ENCODE peak calls at places on chromosomes 16 and 17, in nine cellular contexts. H is HepG2, W is K562, E is transverse colon, M is sigmoid colon, F is H1, L is prostate gland, Y is breast epithelium, B is stomach. K is an unnamed sample.

GRCh38 chr16:46673320-46674013 is 15.5 kb downstream of the VPS35 start:
- DNase-seq in H (peak; percentile 79), W (peak; percentile 82), E (peak; percentile 29), M (no peak), F (peak; percentile 58), L (peak; percentile 25), Y (no peak), B (peak; percentile 59), K (no peak)

GRCh38 chr16:66515543-66516171 is 34.3 kb downstream of the TK2 start:
- DNase-seq in H (no peak), W (peak; percentile 56), E (no peak), M (peak; percentile 67), F (peak; percentile 60), L (no peak), Y (no peak), B (no peak), K (no peak)

GRCh38 chr16:85520853-85521736 is 92.0 kb upstream of the GSE1 start:
- DNase-seq in H (peak; percentile 71), W (no peak), E (peak; percentile 91), M (peak; percentile 64), F (no peak), L (peak; percentile 93), Y (peak; percentile 93), B (peak; percentile 97), K (no peak)

GRCh38 chr16:81431554-81432353 is 12.9 kb upstream of the CMIP start:
- DNase-seq in H (peak; percentile 90), W (peak; percentile 38), E (no peak), M (peak; percentile 78), F (no peak), L (no peak), Y (no peak), B (no peak), K (no peak)

GRCh38 chr17:76371656-76372628 is 12.5 kb upstream of the SPHK1 start:
- DNase-seq in H (no peak), W (no peak), E (no peak), M (no peak), F (no peak), L (no peak), Y (no peak), B (no peak), K (no peak)

GRCh38 chr17:28008526-28008925 is 34.0 kb upstream of the NLK start:
- DNase-seq in H (peak; percentile 16), W (peak; percentile 77), E (peak; percentile 38), M (no peak), F (peak; percentile 84), L (peak; percentile 10), Y (no peak), B (peak; percentile 46), K (no peak)

GRCh38 chr17:1216209-1216937 is 36.6 kb upstream of the ABR start:
- DNase-seq in H (no peak), W (no peak), E (no peak), M (no peak), F (no peak), L (no peak), Y (no peak), B (no peak), K (peak; percentile 85)

GRCh38 chr16:63592852-63593251 is 1529.0 kb downstream of the CDH11 start:
- DNase-seq in H (no peak), W (no peak), E (no peak), M (no peak), F (no peak), L (no peak), Y (no peak), B (no peak), K (no peak)

GRCh38 chr16:20850981-20851380 is 44.7 kb downstream of the REXO5 start:
- DNase-seq in H (no peak), W (no peak), E (no peak), M (no peak), F (no peak), L (no peak), Y (no peak), B (no peak), K (no peak)

GRCh38 chr16:69865701-69866100 is 85.4 kb upstream of the CLEC18A start:
- DNase-seq in H (peak; percentile 24), W (peak; percentile 92), E (no peak), M (no peak), F (no peak), L (no peak), Y (no peak), B (peak; percentile 51), K (no peak)

GRCh38 chr17:45020354-45021138 is 30.9 kb downstream of the DCAKD start:
- DNase-seq in H (no peak), W (no peak), E (peak; percentile 34), M (peak; percentile 76), F (peak; percentile 69), L (peak; percentile 33), Y (peak; percentile 49), B (peak; percentile 45), K (no peak)

GRCh38 chr16:85847036-85847435 is 47.5 kb downstream of the COX4I1 start:
- DNase-seq in H (no peak), W (no peak), E (no peak), M (peak; percentile 34), F (no peak), L (no peak), Y (no peak), B (no peak), K (no peak)

GRCh38 chr17:65449495-65449894 is 112.0 kb downstream of the AXIN2 start:
- DNase-seq in H (no peak), W (no peak), E (no peak), M (no peak), F (no peak), L (no peak), Y (no peak), B (no peak), K (no peak)

GRCh38 chr16:50279142-50279865 is 13.0 kb downstream of the ADCY7 start:
- DNase-seq in H (no peak), W (peak; percentile 85), E (peak; percentile 68), M (peak; percentile 83), F (no peak), L (no peak), Y (peak; percentile 30), B (peak; percentile 45), K (peak; percentile 89)

GRCh38 chr16:71474864-71475263 is 12.8 kb upstream of the ZNF23 start:
- DNase-seq in H (no peak), W (no peak), E (no peak), M (no peak), F (no peak), L (no peak), Y (no peak), B (no peak), K (no peak)

GRCh38 chr17:44220211-44221071 is 966 bp upstream of the UBTF start:
- DNase-seq in H (no peak), W (peak; percentile 56), E (peak; percentile 42), M (peak; percentile 77), F (peak; percentile 72), L (peak; percentile 40), Y (no peak), B (peak; percentile 52), K (peak; percentile 92)

GRCh38 chr17:40547079-40547784 is 18.0 kb downstream of the CCR7 start:
- DNase-seq in H (no peak), W (no peak), E (peak; percentile 13), M (peak; percentile 65), F (no peak), L (peak; percentile 90), Y (peak; percentile 88), B (peak; percentile 19), K (peak; percentile 89)

GRCh38 chr17:42394838-42395237 is 6.6 kb upstream of the STAT3 start:
- DNase-seq in H (no peak), W (no peak), E (no peak), M (peak; percentile 56), F (no peak), L (no peak), Y (no peak), B (no peak), K (no peak)

GRCh38 chr17:4498461-4499397 is at the start of gene SPNS2:
- DNase-seq in H (no peak), W (peak; percentile 59), E (peak; percentile 68), M (no peak), F (peak; percentile 85), L (peak; percentile 50), Y (no peak), B (peak; percentile 83), K (peak; percentile 91)
- TF ChIP-seq POLR2A in H (no peak), W (no peak), E (no peak), M (no peak), F (no peak), L (peak; percentile 31), Y (no peak), B (no peak), K (no peak)

GRCh38 chr17:15651001-15651582 is 31.6 kb upstream of the FBXW10B start:
- DNase-seq in H (no peak), W (no peak), E (peak; percentile 17), M (peak; percentile 69), F (no peak), L (no peak), Y (no peak), B (no peak), K (no peak)
- H3K4me3 ChIP-seq in H (no peak overlapping the region), W (peak overlapping the region; percentile 14), E (peak overlapping the region; percentile 3), M (peak overlapping the region; percentile 51), F (peak overlapping the region; percentile 8), L (peak overlapping the region; percentile 20), Y (peak overlapping the region; percentile 48), B (peak overlapping the region; percentile 52), K (peak overlapping the region; percentile 45)

GRCh38 chr17:78250891-78251772 is 19.7 kb downstream of the TMEM235 start:
- DNase-seq in H (peak; percentile 79), W (peak; percentile 93), E (peak; percentile 87), M (peak; percentile 90), F (peak; percentile 97), L (peak; percentile 77), Y (peak; percentile 73), B (peak; percentile 87), K (peak; percentile 98)
- TF ChIP-seq POLR2AphosphoS5 in H (no peak), W (no peak), E (no peak), M (no peak), F (no peak), L (peak; percentile 86), Y (no peak), B (no peak), K (peak; percentile 73)

GRCh38 chr17:8946476-8946875 is 19.0 kb downstream of the PIK3R5 start:
- DNase-seq in H (no peak), W (no peak), E (no peak), M (no peak), F (no peak), L (no peak), Y (no peak), B (no peak), K (no peak)

GRCh38 chr17:8949061-8949622 is 16.4 kb downstream of the PIK3R5 start:
- DNase-seq in H (no peak), W (no peak), E (no peak), M (no peak), F (no peak), L (no peak), Y (no peak), B (no peak), K (no peak)

GRCh38 chr17:8946071-8946470 is 19.4 kb downstream of the PIK3R5 start:
- DNase-seq in H (no peak), W (no peak), E (no peak), M (no peak), F (no peak), L (no peak), Y (no peak), B (no peak), K (no peak)

GRCh38 chr17:8947201-8947600 is 18.3 kb downstream of the PIK3R5 start:
- DNase-seq in H (no peak), W (no peak), E (no peak), M (no peak), F (no peak), L (no peak), Y (no peak), B (no peak), K (no peak)

DNA sequence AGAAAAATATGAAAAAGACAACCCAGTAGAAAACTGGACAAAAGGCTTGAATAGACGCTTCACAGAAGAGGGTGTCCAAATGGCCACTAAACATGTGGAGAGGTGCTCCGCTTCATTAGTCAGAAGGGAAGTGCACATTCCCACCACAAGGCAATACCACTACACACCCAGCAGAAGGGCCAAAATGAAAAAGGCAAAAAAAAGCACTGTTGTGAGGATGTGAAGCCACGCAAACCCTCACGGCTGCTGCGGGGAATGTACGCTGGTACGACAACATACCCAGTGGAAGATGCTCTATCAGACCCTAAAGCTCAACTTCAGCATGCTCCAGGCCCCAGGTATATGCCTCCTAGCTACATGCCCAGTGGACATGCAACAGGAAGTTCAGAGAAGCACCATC is 17.0 kb downstream of the PIK3R5 start:
- DNase-seq in H (no peak), W (no peak), E (no peak), M (no peak), F (no peak), L (no peak), Y (no peak), B (no peak), K (no peak)
- TF ChIP-seq POLR2A in H (no peak), W (no peak), E (no peak), M (no peak), F (no peak), L (no peak), Y (no peak), B (no peak), K (no peak)

K was measured in spleen.